ENCODE peak calls at places on chromosome 10, in nine cellular contexts. H is transverse colon, T is upper lobe of right lung, U is pancreas, J is tibial artery, B is neural progenitor cell, P is right lobe of liver, R is psoas muscle, C is HCT116. D is an unnamed sample.

GRCh38 chr10:86170255-86171153 is 196.1 kb downstream of the GRID1 start:
- DNase-seq in U (no peak), C (no peak), J (peak; percentile 15), R (no peak), P (no peak), B (no peak), H (no peak), T (peak; percentile 16), D (no peak)

GRCh38 chr10:452512-453504 is 236.7 kb downstream of the DIP2C start:
- DNase-seq in P (no peak), R (no peak), C (no peak), T (no peak), B (no peak), J (no peak), U (no peak), H (no peak), D (no peak)

GRCh38 chr10:35722636-35723420 is 80.7 kb upstream of the FZD8 start:
- DNase-seq in R (no peak), T (no peak), B (no peak), J (no peak), P (no peak), C (no peak), H (no peak), U (no peak), D (no peak)

GRCh38 chr10:43075612-43076003 is 1.3 kb upstream of the RET start:
- DNase-seq in J (no peak), B (peak; percentile 39), H (no peak), T (no peak), R (peak; percentile 38), U (no peak), P (no peak), C (peak; percentile 19), D (no peak)

GRCh38 chr10:95925033-95925432 is 17.3 kb downstream of the CC2D2B start:
- DNase-seq in R (no peak), C (no peak), H (no peak), U (no peak), B (no peak), J (no peak), T (no peak), P (no peak), D (no peak)

GRCh38 chr10:97376413-97376812 is 24.7 kb downstream of the RRP12 start:
- DNase-seq in R (no peak), T (no peak), J (no peak), P (no peak), U (no peak), C (no peak), B (no peak), H (no peak), D (no peak)

GRCh38 chr10:59470570-59470969 is 108.2 kb upstream of the FAM13C start:
- DNase-seq in H (no peak), P (no peak), U (no peak), R (no peak), B (no peak), J (no peak), C (no peak), T (no peak), D (no peak)

GRCh38 chr10:78605800-78606350 is 462.9 kb upstream of the ZMIZ1 start:
- DNase-seq in P (no peak), H (no peak), J (no peak), T (no peak), U (no peak), C (peak; percentile 24), B (no peak), R (no peak), D (no peak)

GRCh38 chr10:124482401-124482800 is 20.8 kb downstream of the LHPP start:
- DNase-seq in R (peak; percentile 33), H (no peak), P (no peak), C (no peak), J (no peak), U (no peak), B (no peak), T (no peak), D (no peak)

GRCh38 chr10:103416436-103417147 is 20.2 kb downstream of the PDCD11 start:
- DNase-seq in B (peak; percentile 59), U (peak; percentile 37), T (no peak), C (peak; percentile 58), P (peak; percentile 32), R (no peak), J (peak; percentile 83), H (peak; percentile 67), D (peak; percentile 76)

GRCh38 chr10:14010827-14011574 is 319.7 kb downstream of the FRMD4A start:
- DNase-seq in P (no peak), C (no peak), B (no peak), U (no peak), T (no peak), H (no peak), R (no peak), J (no peak), D (no peak)

GRCh38 chr10:21494221-21495001 is 31.1 kb downstream of the SKIDA1 start:
- DNase-seq in J (no peak), H (no peak), U (no peak), R (peak; percentile 55), T (peak; percentile 75), C (no peak), P (peak; percentile 70), B (peak; percentile 67), D (no peak)

GRCh38 chr10:71346731-71347130 is 27.7 kb downstream of the SLC29A3 start:
- DNase-seq in J (no peak), B (no peak), U (no peak), R (no peak), C (no peak), P (no peak), H (no peak), T (peak; percentile 28), D (no peak)

GRCh38 chr10:55897436-55897835 is 463.6 kb downstream of the ZWINT start:
- DNase-seq in T (no peak), P (no peak), H (no peak), C (no peak), B (peak; percentile 34), U (no peak), R (no peak), J (no peak), D (no peak)

GRCh38 chr10:43166879-43167490 is 28.7 kb downstream of the CSGALNACT2 start:
- DNase-seq in P (no peak), T (no peak), H (no peak), U (no peak), B (no peak), J (no peak), R (no peak), C (no peak), D (no peak)

GRCh38 chr10:50275650-50276235 is 24.4 kb upstream of the ASAH2 start:
- DNase-seq in B (peak; percentile 59), U (peak; percentile 8), J (peak; percentile 34), T (no peak), C (no peak), R (peak; percentile 49), H (peak; percentile 43), P (peak; percentile 58), D (no peak)

GRCh38 chr10:14820775-14821154 is 17.1 kb downstream of the CDNF start:
- DNase-seq in H (no peak), J (no peak), T (no peak), R (no peak), U (no peak), P (no peak), C (no peak), B (no peak), D (no peak)

GRCh38 chr10:69721690-69722310 is 79.9 kb upstream of the COL13A1 start:
- DNase-seq in H (no peak), T (peak; percentile 70), J (no peak), B (peak; percentile 39), C (no peak), U (no peak), P (no peak), R (peak; percentile 91), D (no peak)

GRCh38 chr10:60872451-60872850 is 71.5 kb downstream of the RHOBTB1 start:
- DNase-seq in P (no peak), R (peak; percentile 67), C (no peak), B (no peak), T (no peak), U (no peak), J (no peak), H (no peak), D (no peak)

GRCh38 chr10:104322416-104322782 is 15.9 kb downstream of the ITPRIP start:
- DNase-seq in P (no peak), C (no peak), R (no peak), B (no peak), J (peak; percentile 24), U (no peak), T (no peak), H (peak; percentile 47), D (no peak)

GRCh38 chr10:127275793-127276415 is 79.5 kb upstream of the INSYN2A start:
- DNase-seq in H (no peak), C (no peak), P (no peak), J (no peak), T (no peak), R (no peak), U (no peak), B (no peak), D (no peak)

DNA sequence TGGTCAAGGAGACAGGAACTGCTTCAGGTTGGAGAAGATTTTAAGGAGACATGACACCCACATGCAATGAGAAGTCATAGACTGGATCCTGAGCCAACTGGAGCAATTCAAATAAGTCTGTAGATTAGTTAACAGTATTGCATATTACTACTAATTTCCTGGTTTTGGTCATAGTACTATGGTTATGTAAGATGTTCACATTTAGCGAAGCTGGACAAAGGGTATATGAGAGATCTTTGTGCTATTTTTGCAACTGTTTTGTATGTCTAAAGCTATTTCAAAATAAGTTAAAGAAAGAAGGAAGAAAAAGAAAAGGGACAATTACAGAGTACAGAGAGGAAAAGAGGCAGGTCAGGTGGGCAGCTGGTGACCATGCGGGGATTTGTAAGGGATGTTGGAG is 116.5 kb upstream of the SVIL start:
- DNase-seq in J (no peak), T (no peak), U (no peak), B (no peak), P (no peak), H (no peak), R (no peak), C (no peak), D (no peak)
- H3K27ac ChIP-seq in J (no peak overlapping the region), T (no peak overlapping the region), U (no peak overlapping the region), B (no peak overlapping the region), P (no peak overlapping the region), H (no peak overlapping the region), R (no peak overlapping the region), C (no peak overlapping the region), D (peak overlapping the region; percentile 25)

GRCh38 chr10:100879741-100880360 is 32.9 kb upstream of the SLF2 start:
- DNase-seq in H (no peak), T (no peak), B (peak; percentile 41), R (no peak), P (no peak), J (no peak), C (no peak), U (no peak), D (no peak)
- TF ChIP-seq CTCF in H (no peak), T (no peak), B (peak; percentile 7), R (no peak), P (no peak), J (no peak), C (peak; percentile 58), U (no peak), D (no peak)

GRCh38 chr10:77431209-77431611 is 206.4 kb downstream of the KCNMA1 start:
- DNase-seq in B (peak; percentile 75), P (no peak), H (no peak), T (no peak), C (no peak), R (no peak), U (no peak), J (no peak), D (no peak)
- H3K4me1 ChIP-seq in B (peaks cover 27% of the 10 kb centered on the region), P (peaks cover 9% of the 10 kb centered on the region), H (peaks cover 8% of the 10 kb centered on the region), T (peaks cover 4% of the 10 kb centered on the region), C (no peaks in the 10 kb centered on the region), R (peaks cover 11% of the 10 kb centered on the region), U (no peaks in the 10 kb centered on the region), J (peaks cover 82% of the 10 kb centered on the region), D (peaks cover 21% of the 10 kb centered on the region)

GRCh38 chr10:73876157-73876556 is 1.8 kb upstream of the CAMK2G start:
- DNase-seq in T (no peak), R (no peak), B (no peak), P (no peak), U (no peak), J (no peak), H (no peak), C (no peak), D (no peak)
- H3K27ac ChIP-seq in T (no peak overlapping the region), R (peak overlapping the region; percentile 95), B (no peak overlapping the region), P (no peak overlapping the region), U (no peak overlapping the region), J (peak overlapping the region; percentile 88), H (no peak overlapping the region), C (no peak overlapping the region), D (peak overlapping the region; percentile 87)

D was measured in ascending aorta.